ENCODE peak calls at places on chromosomes 1 and 21, in six cellular contexts. One of them, this sample, is unnamed.

GRCh38 chr1:150165622-150166612 is 16.2 kb downstream of the PLEKHO1 start:
- DNase-seq in lung: no peak
- DNase-seq in left ventricle myocardium inferior: peak; percentile 39
- DNase-seq in psoas muscle: no peak
- DNase-seq in pancreas: no peak
- DNase-seq in SK-N-SH: peak; percentile 71
- DNase-seq in this sample: no peak

GRCh38 chr1:64745181-64745985 is 508 bp downstream of the RAVER2 start:
- DNase-seq in lung: peak; percentile 29
- DNase-seq in SK-N-SH: peak; percentile 47
- DNase-seq in left ventricle myocardium inferior: peak; percentile 16
- DNase-seq in psoas muscle: peak; percentile 14
- DNase-seq in pancreas: peak; percentile 28
- DNase-seq in this sample: peak; percentile 60

GRCh38 chr1:237799762-237800474 is 90.8 kb downstream of the ZP4 start:
- DNase-seq in pancreas: peak; percentile 77
- DNase-seq in psoas muscle: no peak
- DNase-seq in SK-N-SH: peak; percentile 91
- DNase-seq in lung: no peak
- DNase-seq in left ventricle myocardium inferior: peak; percentile 32
- DNase-seq in this sample: no peak

GRCh38 chr1:50271337-50271736 is 151.9 kb downstream of the DMRTA2 start:
- DNase-seq in lung: no peak
- DNase-seq in SK-N-SH: peak; percentile 80
- DNase-seq in left ventricle myocardium inferior: peak; percentile 18
- DNase-seq in pancreas: no peak
- DNase-seq in psoas muscle: no peak
- DNase-seq in this sample: no peak

GRCh38 chr1:218718977-218719376 is 373.8 kb downstream of the TGFB2 start:
- DNase-seq in lung: no peak
- DNase-seq in SK-N-SH: no peak
- DNase-seq in left ventricle myocardium inferior: no peak
- DNase-seq in psoas muscle: no peak
- DNase-seq in pancreas: no peak
- DNase-seq in this sample: no peak

GRCh38 chr1:159992161-159992560 is 38.1 kb upstream of the SLAMF9 start:
- DNase-seq in psoas muscle: no peak
- DNase-seq in lung: no peak
- DNase-seq in SK-N-SH: no peak
- DNase-seq in left ventricle myocardium inferior: no peak
- DNase-seq in pancreas: no peak
- DNase-seq in this sample: no peak

GRCh38 chr1:15056515-15057285 is 96.8 kb upstream of the TMEM51 start:
- DNase-seq in pancreas: no peak
- DNase-seq in lung: no peak
- DNase-seq in SK-N-SH: peak; percentile 44
- DNase-seq in left ventricle myocardium inferior: no peak
- DNase-seq in psoas muscle: peak; percentile 42
- DNase-seq in this sample: no peak

GRCh38 chr1:9628541-9629444 is 22.7 kb upstream of the PIK3CD start:
- DNase-seq in psoas muscle: no peak
- DNase-seq in pancreas: no peak
- DNase-seq in SK-N-SH: no peak
- DNase-seq in lung: no peak
- DNase-seq in left ventricle myocardium inferior: no peak
- DNase-seq in this sample: no peak

GRCh38 chr1:172775598-172776570 is 117.0 kb downstream of the FASLG start:
- DNase-seq in lung: no peak
- DNase-seq in SK-N-SH: no peak
- DNase-seq in left ventricle myocardium inferior: no peak
- DNase-seq in pancreas: no peak
- DNase-seq in psoas muscle: no peak
- DNase-seq in this sample: no peak

GRCh38 chr1:118947003-118947765 is 41.0 kb downstream of the TBX15 start:
- DNase-seq in lung: no peak
- DNase-seq in psoas muscle: peak; percentile 29
- DNase-seq in SK-N-SH: no peak
- DNase-seq in left ventricle myocardium inferior: no peak
- DNase-seq in pancreas: no peak
- DNase-seq in this sample: no peak

GRCh38 chr1:163055531-163055930 is 13.6 kb upstream of the RGS4 start:
- DNase-seq in lung: no peak
- DNase-seq in SK-N-SH: no peak
- DNase-seq in pancreas: no peak
- DNase-seq in left ventricle myocardium inferior: no peak
- DNase-seq in psoas muscle: no peak
- DNase-seq in this sample: no peak

GRCh38 chr1:170162385-170163226 is 16.8 kb downstream of the NTMT2 start:
- DNase-seq in lung: no peak
- DNase-seq in pancreas: no peak
- DNase-seq in SK-N-SH: no peak
- DNase-seq in left ventricle myocardium inferior: no peak
- DNase-seq in psoas muscle: peak; percentile 47
- DNase-seq in this sample: peak; percentile 35

DNA sequence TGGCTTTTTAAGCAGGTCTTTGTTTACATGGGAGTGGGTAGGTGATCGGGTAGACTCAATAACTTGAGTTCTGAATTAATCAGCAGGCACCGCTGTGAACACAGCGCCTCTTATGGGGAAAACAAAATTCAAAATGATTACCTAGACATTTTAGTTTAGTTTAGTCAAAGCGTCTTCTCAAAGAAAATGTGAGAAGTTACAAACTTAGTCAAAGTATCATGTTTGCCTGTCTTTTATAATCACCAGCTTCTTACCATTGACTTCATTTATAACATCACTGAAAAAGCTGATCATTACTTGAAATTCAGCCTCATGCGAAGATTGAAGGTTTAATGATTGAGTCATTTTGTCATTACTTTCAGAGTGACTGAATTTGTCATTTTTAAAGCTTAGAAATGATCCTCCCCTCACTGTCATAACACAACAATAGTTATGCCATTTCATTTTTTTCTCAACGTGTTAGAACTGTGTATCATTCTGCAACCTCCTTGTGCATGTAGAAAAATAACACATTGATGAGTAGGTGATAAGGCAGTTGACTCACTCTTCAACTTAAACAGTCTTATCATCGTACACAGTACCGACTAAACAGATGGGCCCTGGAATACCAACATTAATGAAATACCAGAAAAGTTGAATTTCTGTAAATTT is 188.5 kb downstream of the NFIA start:
- DNase-seq in psoas muscle: no peak
- DNase-seq in SK-N-SH: no peak
- DNase-seq in left ventricle myocardium inferior: no peak
- DNase-seq in pancreas: no peak
- DNase-seq in lung: no peak
- DNase-seq in this sample: no peak
- H3K27me3 ChIP-seq in psoas muscle: no peaks in the 10 kb centered on the region
- H3K27me3 ChIP-seq in SK-N-SH: no peaks in the 10 kb centered on the region
- H3K27me3 ChIP-seq in left ventricle myocardium inferior: no peaks in the 10 kb centered on the region
- H3K27me3 ChIP-seq in pancreas: no peaks in the 10 kb centered on the region
- H3K27me3 ChIP-seq in lung: no peaks in the 10 kb centered on the region
- H3K27me3 ChIP-seq in this sample: no peaks in the 10 kb centered on the region

GRCh38 chr21:46048926-46049889 is 48.7 kb upstream of the COL6A2 start:
- DNase-seq in pancreas: peak; percentile 40
- DNase-seq in left ventricle myocardium inferior: peak; percentile 90
- DNase-seq in psoas muscle: peak; percentile 91
- DNase-seq in lung: peak; percentile 65
- DNase-seq in SK-N-SH: no peak
- DNase-seq in this sample: peak; percentile 91
- H3K4me3 ChIP-seq in pancreas: no peak overlapping the region
- H3K4me3 ChIP-seq in left ventricle myocardium inferior: no peak overlapping the region
- H3K4me3 ChIP-seq in psoas muscle: no peak overlapping the region
- H3K4me3 ChIP-seq in lung: no peak overlapping the region
- H3K4me3 ChIP-seq in SK-N-SH: no peak overlapping the region
- H3K4me3 ChIP-seq in this sample: no peak overlapping the region

GRCh38 chr1:204125759-204126351 is 26.0 kb downstream of the ETNK2 start:
- DNase-seq in lung: no peak
- DNase-seq in SK-N-SH: no peak
- DNase-seq in left ventricle myocardium inferior: no peak
- DNase-seq in psoas muscle: no peak
- DNase-seq in pancreas: no peak
- DNase-seq in this sample: no peak
- H3K27ac ChIP-seq in lung: peak overlapping the region; percentile 15
- H3K27ac ChIP-seq in SK-N-SH: no peak overlapping the region
- H3K27ac ChIP-seq in left ventricle myocardium inferior: peak overlapping the region; percentile 72
- H3K27ac ChIP-seq in psoas muscle: no peak overlapping the region
- H3K27ac ChIP-seq in pancreas: no peak overlapping the region
- H3K27ac ChIP-seq in this sample: no peak overlapping the region

DNA sequence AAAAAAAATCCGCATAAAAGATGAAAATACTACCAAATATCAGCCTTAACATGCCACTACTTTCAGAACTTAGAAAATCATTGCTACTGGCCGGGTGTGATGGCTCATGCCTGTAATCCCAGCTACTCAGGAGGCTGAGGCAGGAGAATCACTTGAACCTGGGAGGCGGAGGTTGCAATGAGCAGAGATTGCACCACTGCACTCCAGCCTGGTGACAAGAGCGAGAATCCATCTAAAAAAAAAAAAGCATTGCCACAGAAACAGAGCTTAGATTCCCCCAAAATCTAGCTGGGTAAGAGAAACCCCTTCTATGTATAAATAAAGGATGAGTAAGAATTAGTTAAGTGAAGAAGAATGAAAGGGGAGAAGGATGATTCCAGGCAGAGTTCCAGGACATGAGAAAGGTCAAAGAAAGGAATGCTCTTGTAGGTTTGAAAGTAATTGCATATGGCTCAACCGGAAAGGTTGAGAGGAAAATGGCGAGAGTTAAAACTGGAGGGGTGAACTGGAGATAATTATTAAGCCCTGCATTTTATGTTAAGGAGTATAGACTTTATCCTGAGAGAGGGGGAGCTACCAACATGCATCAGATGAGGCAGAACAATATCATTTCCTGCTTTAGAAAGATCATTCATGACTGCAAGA is 19.7 kb upstream of the NRDC start:
- DNase-seq in left ventricle myocardium inferior: no peak
- DNase-seq in psoas muscle: no peak
- DNase-seq in lung: no peak
- DNase-seq in SK-N-SH: no peak
- DNase-seq in pancreas: no peak
- DNase-seq in this sample: no peak
- H3K27me3 ChIP-seq in left ventricle myocardium inferior: peaks cover 99% of the 10 kb centered on the region
- H3K27me3 ChIP-seq in psoas muscle: no peaks in the 10 kb centered on the region
- H3K27me3 ChIP-seq in lung: no peaks in the 10 kb centered on the region
- H3K27me3 ChIP-seq in SK-N-SH: no peaks in the 10 kb centered on the region
- H3K27me3 ChIP-seq in pancreas: no peaks in the 10 kb centered on the region
- H3K27me3 ChIP-seq in this sample: peaks cover 64% of the 10 kb centered on the region

GRCh38 chr1:222370911-222371717 is 176.8 kb downstream of the HHIPL2 start:
- DNase-seq in psoas muscle: no peak
- DNase-seq in SK-N-SH: no peak
- DNase-seq in left ventricle myocardium inferior: no peak
- DNase-seq in pancreas: no peak
- DNase-seq in lung: no peak
- DNase-seq in this sample: no peak
- H3K4me3 ChIP-seq in psoas muscle: no peak overlapping the region
- H3K4me3 ChIP-seq in SK-N-SH: no peak overlapping the region
- H3K4me3 ChIP-seq in left ventricle myocardium inferior: no peak overlapping the region
- H3K4me3 ChIP-seq in pancreas: no peak overlapping the region
- H3K4me3 ChIP-seq in lung: no peak overlapping the region
- H3K4me3 ChIP-seq in this sample: no peak overlapping the region

GRCh38 chr1:183155939-183156338 is 30.1 kb upstream of the LAMC2 start:
- DNase-seq in lung: no peak
- DNase-seq in SK-N-SH: no peak
- DNase-seq in pancreas: no peak
- DNase-seq in psoas muscle: no peak
- DNase-seq in left ventricle myocardium inferior: no peak
- DNase-seq in this sample: no peak
- H3K27ac ChIP-seq in lung: no peak overlapping the region
- H3K27ac ChIP-seq in SK-N-SH: no peak overlapping the region
- H3K27ac ChIP-seq in pancreas: no peak overlapping the region
- H3K27ac ChIP-seq in psoas muscle: no peak overlapping the region
- H3K27ac ChIP-seq in left ventricle myocardium inferior: no peak overlapping the region
- H3K27ac ChIP-seq in this sample: no peak overlapping the region

This sample was measured in heart left ventricle.